ENCODE peak calls at places on chromosomes 13 and 19, in ten cellular contexts. F is pancreas, V is adrenal gland, N is suprapubic skin, H is brain microvascular endothelial cell, W is breast epithelium, K is IMR-90, R is Peyer's patch, D is cardiac fibroblast, M is BJ. G is an unnamed sample.

GRCh38 chr19:9835507-9835949 is 410 bp downstream of the PIN1 start:
- DNase-seq in F (no peak), V (no peak), N (no peak), H (no peak), W (no peak), K (no peak), R (no peak), D (no peak), M (no peak), G (no peak)

GRCh38 chr19:10816691-10817090 is 19.3 kb downstream of the TMED1 start:
- DNase-seq in F (no peak), V (no peak), N (no peak), H (no peak), W (no peak), K (no peak), R (no peak), D (no peak), M (no peak), G (no peak)

GRCh38 chr19:1668339-1669123 is 16.1 kb upstream of the TCF3 start:
- DNase-seq in F (peak), V (no peak), N (no peak), H (no peak), W (no peak), K (no peak), R (peak), D (peak), M (no peak), G (no peak)

GRCh38 chr13:48783181-48783630 is 129.5 kb downstream of the CYSLTR2 start:
- DNase-seq in F (peak), V (peak), N (peak), H (peak), W (no peak), K (peak), R (peak), D (peak), M (peak), G (no peak)

GRCh38 chr19:4776436-4777205 is 14.9 kb upstream of the FEM1A start:
- DNase-seq in F (no peak), V (no peak), N (no peak), H (no peak), W (no peak), K (no peak), R (no peak), D (no peak), M (no peak), G (no peak)

GRCh38 chr19:51139299-51140018 is 2.6 kb upstream of the SIGLEC7 start:
- DNase-seq in F (no peak), V (no peak), N (no peak), H (no peak), W (no peak), K (no peak), R (no peak), D (no peak), M (no peak), G (no peak)

GRCh38 chr19:9329999-9330398 is 6.0 kb downstream of the ZNF559 start:
- DNase-seq in F (no peak), V (no peak), N (no peak), H (no peak), W (no peak), K (no peak), R (no peak), D (no peak), M (no peak), G (no peak)

GRCh38 chr13:51380269-51380668 is 40.8 kb downstream of the SERPINE3 start:
- DNase-seq in F (no peak), V (no peak), N (no peak), H (peak), W (no peak), K (peak), R (no peak), D (peak), M (no peak), G (peak)

GRCh38 chr19:5224480-5224879 is 116.1 kb downstream of the PTPRS start:
- DNase-seq in F (no peak), V (no peak), N (no peak), H (no peak), W (no peak), K (no peak), R (no peak), D (no peak), M (no peak), G (no peak)

GRCh38 chr19:7883796-7884570 is 4.3 kb upstream of the LRRC8E start:
- DNase-seq in F (no peak), V (no peak), N (no peak), H (no peak), W (no peak), K (peak), R (no peak), D (peak), M (no peak), G (no peak)

GRCh38 chr13:98173431-98173921 is 3.6 kb downstream of the RNF113B start:
- DNase-seq in F (peak), V (no peak), N (peak), H (peak), W (no peak), K (peak), R (no peak), D (peak), M (peak), G (peak)

GRCh38 chr13:59172076-59172475 is 991.7 kb downstream of the DIAPH3 start:
- DNase-seq in F (no peak), V (no peak), N (no peak), H (no peak), W (no peak), K (no peak), R (no peak), D (no peak), M (no peak), G (no peak)

GRCh38 chr13:26558074-26558805 is 757 bp downstream of the WASF3 start:
- DNase-seq in F (no peak), V (peak), N (peak), H (no peak), W (no peak), K (peak), R (no peak), D (peak), M (no peak), G (no peak)

GRCh38 chr13:114284680-114285079 is 3.3 kb downstream of the UPF3A start:
- DNase-seq in F (no peak), V (no peak), N (peak), H (no peak), W (no peak), K (no peak), R (no peak), D (no peak), M (no peak), G (no peak)

GRCh38 chr19:6572217-6572616 is 18.7 kb downstream of the CD70 start:
- DNase-seq in F (no peak), V (peak), N (no peak), H (no peak), W (no peak), K (no peak), R (no peak), D (no peak), M (no peak), G (no peak)

GRCh38 chr19:5137114-5137513 is 168.2 kb downstream of the KDM4B start:
- DNase-seq in F (no peak), V (no peak), N (no peak), H (no peak), W (no peak), K (no peak), R (no peak), D (no peak), M (no peak), G (no peak)

GRCh38 chr13:44403720-44404063 is 30.1 kb downstream of the SERP2 start:
- DNase-seq in F (no peak), V (no peak), N (no peak), H (no peak), W (no peak), K (no peak), R (no peak), D (no peak), M (no peak), G (no peak)

GRCh38 chr19:58409010-58409790 is 751 bp downstream of the ZNF584 start:
- DNase-seq in F (no peak), V (no peak), N (no peak), H (no peak), W (peak), K (peak), R (no peak), D (peak), M (no peak), G (no peak)

GRCh38 chr13:77820431-77821149 is 98.0 kb downstream of the EDNRB start:
- DNase-seq in F (no peak), V (no peak), N (no peak), H (no peak), W (no peak), K (no peak), R (no peak), D (no peak), M (no peak), G (no peak)

GRCh38 chr19:55258476-55258827 is 365 bp downstream of the PPP6R1 start:
- DNase-seq in F (no peak), V (peak), N (no peak), H (no peak), W (no peak), K (no peak), R (peak), D (no peak), M (no peak), G (no peak)

GRCh38 chr19:47729799-47730520 is 15.4 kb upstream of the NOP53 start:
- DNase-seq in F (peak), V (no peak), N (peak), H (no peak), W (peak), K (no peak), R (no peak), D (peak), M (no peak), G (no peak)
- H3K4me3 ChIP-seq in F (peak), V (no peak), N (peak), H (no peak), W (peak), K (no peak), R (no peak), D (peak), M (no peak), G (peak)

DNA sequence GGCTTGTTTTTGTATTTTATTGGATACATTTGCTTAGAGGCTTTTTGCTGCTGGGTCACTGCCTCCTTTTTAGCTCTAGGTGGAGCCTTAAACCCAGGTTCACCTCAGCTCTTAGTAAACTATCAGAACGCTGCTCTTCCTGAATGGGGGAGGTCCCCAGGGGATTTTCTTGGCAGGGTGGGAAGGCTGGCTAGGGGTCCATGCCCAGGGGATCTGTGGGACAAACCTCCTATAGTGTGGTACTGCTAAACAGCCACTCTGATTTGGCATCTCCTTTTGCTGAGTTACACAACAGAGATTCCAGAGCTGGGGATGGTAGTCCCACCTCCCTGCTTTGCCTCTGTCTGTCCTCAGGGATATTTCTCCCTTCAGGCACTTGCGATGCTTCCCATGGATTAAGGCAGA is 204.9 kb downstream of the ZIC5 start:
- DNase-seq in F (no peak), V (no peak), N (no peak), H (peak), W (no peak), K (no peak), R (no peak), D (no peak), M (no peak), G (no peak)
- TF ChIP-seq CTCF in F (no peak), V (no peak), N (no peak), H (peak), W (no peak), K (no peak), R (no peak), D (no peak), M (no peak), G (peak)

DNA sequence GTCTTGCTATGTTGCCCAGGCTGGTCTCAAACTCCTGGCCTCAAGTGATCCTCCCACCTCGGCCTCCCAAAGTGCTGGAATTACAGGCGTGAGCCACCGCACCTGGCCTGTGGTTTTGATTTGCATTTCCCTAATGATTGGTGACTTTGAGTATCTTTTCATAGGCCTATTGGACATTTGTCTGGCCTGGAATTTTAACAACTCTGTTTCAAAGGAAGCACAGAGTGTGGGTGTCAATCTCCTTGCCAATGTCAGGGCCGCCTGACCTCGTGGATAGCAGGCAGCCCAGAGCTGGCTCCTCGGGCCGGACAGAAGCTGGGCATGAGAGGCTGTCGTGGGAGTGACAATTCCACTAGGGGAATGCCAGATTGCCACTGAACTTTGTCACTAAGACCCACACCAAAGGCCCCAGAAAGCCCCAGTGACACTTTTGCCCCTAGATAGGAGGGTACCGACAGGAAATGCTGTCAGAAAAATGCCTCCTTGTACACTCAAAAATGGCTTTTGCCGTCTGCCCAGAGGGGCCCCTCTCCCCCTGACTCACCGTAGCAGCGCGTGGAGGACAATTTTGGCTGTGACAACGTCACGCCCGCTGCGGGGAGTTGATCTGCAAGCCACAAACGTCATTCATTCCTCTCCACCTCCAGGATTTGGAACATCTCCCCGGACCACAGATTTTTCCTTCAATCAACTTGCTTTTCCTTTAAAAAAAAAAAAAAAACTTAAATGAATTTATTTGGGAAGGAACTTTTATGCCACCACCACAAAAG is 11.7 kb upstream of the ADGRE5 start:
- DNase-seq in F (no peak), V (no peak), N (no peak), H (peak), W (no peak), K (peak), R (peak), D (peak), M (no peak), G (no peak)
- H3K4me3 ChIP-seq in F (no peak), V (no peak), N (no peak), H (no peak), W (no peak), K (no peak), R (no peak), D (no peak), M (no peak), G (no peak)

DNA sequence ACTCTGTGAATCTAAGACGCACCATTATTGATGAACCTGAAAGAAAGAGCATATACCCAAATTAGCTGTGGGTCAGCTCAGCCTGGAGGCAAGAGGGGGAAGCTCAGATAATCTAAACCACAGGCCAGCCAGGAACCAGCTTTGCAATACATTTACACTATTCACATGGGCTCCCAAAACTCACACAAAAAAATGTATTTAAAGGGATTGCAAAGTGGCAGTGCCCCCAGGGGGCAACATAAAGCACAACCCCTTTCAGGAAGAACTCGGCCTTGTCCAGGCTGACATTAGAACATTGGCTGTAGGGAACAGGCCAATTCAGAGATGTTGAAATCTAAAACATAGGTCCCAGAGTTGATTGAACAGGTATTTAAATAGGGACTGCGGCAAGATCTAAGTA is 3.2 kb upstream of the PROZ start:
- DNase-seq in F (no peak), V (no peak), N (no peak), H (no peak), W (no peak), K (no peak), R (no peak), D (no peak), M (no peak), G (no peak)
- TF ChIP-seq CTCF in F (no peak), V (no peak), N (no peak), H (no peak), W (no peak), K (no peak), R (no peak), D (no peak), M (no peak), G (peak)

DNA sequence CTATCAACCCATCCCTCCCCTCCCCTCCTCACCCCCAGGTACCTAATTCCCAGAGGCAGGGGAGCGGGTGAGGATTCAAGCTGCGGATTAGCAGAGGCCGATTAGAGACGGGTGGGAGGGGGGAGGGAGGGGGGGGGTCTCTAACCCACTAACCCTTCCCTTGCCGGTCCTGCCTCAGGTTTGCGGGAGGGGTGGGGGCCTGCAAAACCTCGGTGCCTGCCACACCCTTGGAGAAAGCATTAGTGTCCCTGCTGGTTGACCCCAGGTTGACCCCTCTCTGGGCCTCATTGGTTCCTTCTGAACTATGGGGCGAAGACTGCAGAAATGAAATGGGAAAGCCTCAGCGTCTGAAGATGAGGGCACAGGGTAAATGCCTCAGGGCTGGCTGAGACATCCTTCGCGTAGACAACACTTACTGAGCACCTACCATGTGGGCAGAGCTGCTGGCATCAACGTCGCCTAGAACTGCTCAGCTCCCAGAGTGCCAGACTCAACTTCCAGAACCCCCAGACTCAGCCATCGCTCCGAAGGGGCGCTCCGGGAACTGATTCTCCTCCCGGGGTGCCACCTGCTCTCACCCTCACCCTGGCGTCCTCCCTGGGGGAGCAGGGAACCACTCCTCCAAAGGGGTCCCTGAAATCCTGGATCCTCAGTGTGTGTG is 8.5 kb upstream of the NFIC start:
- DNase-seq in F (no peak), V (no peak), N (no peak), H (no peak), W (no peak), K (no peak), R (no peak), D (no peak), M (no peak), G (no peak)
- H3K4me3 ChIP-seq in F (peak), V (no peak), N (peak), H (peak), W (peak), K (no peak), R (peak), D (no peak), M (no peak), G (peak)

GRCh38 chr19:48637948-48638830 is 1.0 kb upstream of the DBP start:
- DNase-seq in F (peak), V (peak), N (peak), H (peak), W (peak), K (peak), R (peak), D (peak), M (peak), G (peak)
- TF ChIP-seq CTCF in F (no peak), V (peak), N (no peak), H (peak), W (peak), K (peak), R (no peak), D (no peak), M (peak), G (peak)

GRCh38 chr19:13861392-13861713 is 15.6 kb upstream of the NANOS3 start:
- DNase-seq in F (no peak), V (no peak), N (no peak), H (no peak), W (no peak), K (no peak), R (no peak), D (no peak), M (no peak), G (no peak)
- H3K4me3 ChIP-seq in F (peak), V (no peak), N (peak), H (no peak), W (peak), K (no peak), R (peak), D (peak), M (peak), G (peak)

DNA sequence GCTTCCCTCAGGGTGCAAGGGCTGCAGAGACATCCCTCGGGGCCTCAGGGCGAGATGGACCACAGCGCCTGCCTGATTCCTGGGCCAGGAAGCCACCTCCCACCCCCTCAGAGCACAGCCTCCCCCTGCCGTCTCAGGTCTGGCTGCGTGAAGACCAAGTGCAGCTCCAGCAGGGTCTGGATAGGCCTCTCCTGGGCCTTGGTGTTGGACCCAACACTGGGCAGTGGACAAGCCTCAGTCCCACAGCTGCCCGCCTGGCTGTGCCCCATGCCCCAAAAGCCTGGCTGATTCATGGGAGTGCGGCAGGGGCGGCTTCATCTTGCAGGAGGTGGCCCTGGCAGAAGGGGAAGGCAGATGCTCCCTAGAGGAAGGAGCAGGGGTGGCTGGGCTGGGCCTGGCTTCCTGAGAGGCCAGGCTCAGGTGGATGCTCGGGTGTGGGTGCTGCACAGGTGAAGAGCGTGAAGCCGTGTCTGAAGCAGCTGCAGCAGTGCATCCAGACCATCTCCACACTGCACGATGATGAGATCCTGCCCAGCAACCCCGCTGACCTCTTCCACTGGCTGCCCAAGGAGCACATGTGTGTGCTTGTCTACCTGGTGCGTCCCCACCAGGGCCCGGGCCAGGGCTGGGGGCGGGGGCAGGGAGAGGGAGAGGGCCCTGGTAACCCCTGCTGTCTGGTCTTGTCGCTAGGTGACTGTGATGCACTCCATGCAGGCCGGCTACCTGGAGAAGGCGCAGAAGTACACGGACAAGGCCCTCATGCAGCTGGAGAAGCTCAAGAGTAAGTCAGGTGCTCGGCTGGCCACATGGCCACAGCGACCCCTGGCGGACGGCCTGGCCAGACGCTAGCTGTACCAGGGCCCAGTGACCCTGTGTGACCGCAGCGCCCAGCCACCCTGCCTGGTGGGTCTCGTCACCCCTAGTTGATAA is 21.7 kb downstream of the MAU2 start:
- DNase-seq in F (peak), V (peak), N (no peak), H (peak), W (peak), K (peak), R (peak), D (peak), M (no peak), G (peak)
- TF ChIP-seq CTCF in F (peak), V (peak), N (peak), H (peak), W (peak), K (peak), R (no peak), D (peak), M (peak), G (peak)

DNA sequence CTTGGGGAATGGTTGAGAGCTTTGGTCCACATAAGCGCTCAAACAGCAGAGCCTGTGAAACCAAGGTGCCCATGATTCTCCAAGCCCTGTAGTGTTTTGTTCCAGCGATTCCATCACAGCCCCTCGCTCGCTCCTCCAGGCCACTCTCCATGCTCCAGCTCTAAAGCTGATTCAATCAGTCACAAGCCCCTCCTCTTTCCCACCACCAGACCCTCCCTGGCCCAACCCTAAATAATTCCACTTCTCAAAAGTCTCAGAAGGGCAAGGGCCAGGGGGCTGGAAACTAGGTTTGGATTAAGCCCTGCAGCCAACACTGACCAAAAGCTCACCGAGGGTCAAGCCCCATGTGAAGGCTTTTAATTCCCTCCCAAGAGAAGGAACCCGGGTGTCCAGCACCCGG is 1.5 kb downstream of the ZNF296 start:
- DNase-seq in F (no peak), V (no peak), N (no peak), H (no peak), W (no peak), K (no peak), R (no peak), D (no peak), M (no peak), G (no peak)
- H3K4me3 ChIP-seq in F (no peak), V (no peak), N (peak), H (no peak), W (peak), K (no peak), R (peak), D (no peak), M (no peak), G (no peak)

G was measured in retinal pigment epithelial cell.